ENCODE peak calls at places on chromosomes 4 and X, in four cellular contexts. One of them, this sample, is unnamed.

GRCh38 chrX:87517571-87518141 is at the start of gene KLHL4:
- DNase-seq in MCF 10A: peak; percentile 66
- DNase-seq in GM03348: no peak
- DNase-seq in foreskin fibroblast: no peak
- DNase-seq in this sample: no peak

GRCh38 chr4:2048831-2049230 is 10.3 kb upstream of the NAT8L start:
- DNase-seq in MCF 10A: peak; percentile 28
- DNase-seq in GM03348: no peak
- DNase-seq in foreskin fibroblast: no peak
- DNase-seq in this sample: no peak

GRCh38 chr4:26288308-26288982 is 32.4 kb upstream of the RBPJ start:
- DNase-seq in MCF 10A: peak; percentile 47
- DNase-seq in GM03348: peak; percentile 67
- DNase-seq in foreskin fibroblast: peak; percentile 79
- DNase-seq in this sample: peak; percentile 72

GRCh38 chrX:48468693-48469691 is 1.1 kb downstream of the SLC38A5 start:
- DNase-seq in MCF 10A: no peak
- DNase-seq in GM03348: no peak
- DNase-seq in foreskin fibroblast: no peak
- DNase-seq in this sample: no peak

GRCh38 chrX:17592117-17592516 is 145.2 kb upstream of the SCML1 start:
- DNase-seq in MCF 10A: no peak
- DNase-seq in GM03348: no peak
- DNase-seq in foreskin fibroblast: peak; percentile 12
- DNase-seq in this sample: peak; percentile 7

GRCh38 chr4:85409251-85409650 is 65.7 kb upstream of the ARHGAP24 start:
- DNase-seq in MCF 10A: no peak
- DNase-seq in GM03348: no peak
- DNase-seq in foreskin fibroblast: no peak
- DNase-seq in this sample: peak; percentile 9

GRCh38 chr4:155675709-155676429 is 9.2 kb downstream of the GUCY1A1 start:
- DNase-seq in MCF 10A: peak; percentile 38
- DNase-seq in GM03348: no peak
- DNase-seq in foreskin fibroblast: peak; percentile 30
- DNase-seq in this sample: no peak

GRCh38 chrX:319579-320125 is 1.1 kb upstream of the GTPBP6 start:
- DNase-seq in MCF 10A: no peak
- DNase-seq in GM03348: no peak
- DNase-seq in foreskin fibroblast: peak; percentile 10
- DNase-seq in this sample: no peak

GRCh38 chr4:184988611-184989010 is 29.7 kb upstream of the HELT start:
- DNase-seq in MCF 10A: no peak
- DNase-seq in GM03348: no peak
- DNase-seq in foreskin fibroblast: no peak
- DNase-seq in this sample: no peak

GRCh38 chrX:10579753-10580060 is 40.7 kb downstream of the MID1 start:
- DNase-seq in MCF 10A: no peak
- DNase-seq in GM03348: no peak
- DNase-seq in foreskin fibroblast: peak; percentile 57
- DNase-seq in this sample: no peak

GRCh38 chrX:66016905-66017658 is 22.8 kb downstream of the VSIG4 start:
- DNase-seq in MCF 10A: no peak
- DNase-seq in GM03348: no peak
- DNase-seq in foreskin fibroblast: no peak
- DNase-seq in this sample: no peak

GRCh38 chrX:153526040-153526439 is 8.6 kb downstream of the ATP2B3 start:
- DNase-seq in MCF 10A: no peak
- DNase-seq in GM03348: no peak
- DNase-seq in foreskin fibroblast: no peak
- DNase-seq in this sample: no peak

GRCh38 chrX:46446727-46447378 is 98.4 kb downstream of the ZNF674 start:
- DNase-seq in MCF 10A: peak; percentile 68
- DNase-seq in GM03348: peak; percentile 95
- DNase-seq in foreskin fibroblast: peak; percentile 90
- DNase-seq in this sample: peak; percentile 50

GRCh38 chr4:74531952-74532794 is 87.2 kb downstream of the AREG start:
- DNase-seq in MCF 10A: peak; percentile 91
- DNase-seq in GM03348: peak; percentile 57
- DNase-seq in foreskin fibroblast: peak; percentile 89
- DNase-seq in this sample: peak; percentile 70

GRCh38 chrX:23825675-23826074 is 42.7 kb downstream of the SAT1 start:
- DNase-seq in MCF 10A: no peak
- DNase-seq in GM03348: no peak
- DNase-seq in foreskin fibroblast: no peak
- DNase-seq in this sample: no peak

GRCh38 chr4:137394000-137394399 is 138.3 kb downstream of the PCDH18 start:
- DNase-seq in MCF 10A: no peak
- DNase-seq in GM03348: no peak
- DNase-seq in foreskin fibroblast: peak; percentile 75
- DNase-seq in this sample: no peak

GRCh38 chrX:43467608-43468234 is 188.4 kb upstream of the MAOA start:
- DNase-seq in MCF 10A: peak; percentile 16
- DNase-seq in GM03348: no peak
- DNase-seq in foreskin fibroblast: no peak
- DNase-seq in this sample: no peak

GRCh38 chr4:25773358-25773757 is 89.4 kb downstream of the SEL1L3 start:
- DNase-seq in MCF 10A: no peak
- DNase-seq in GM03348: no peak
- DNase-seq in foreskin fibroblast: no peak
- DNase-seq in this sample: no peak

GRCh38 chr4:55038176-55038890 is 87.1 kb downstream of the KDR start:
- DNase-seq in MCF 10A: peak; percentile 77
- DNase-seq in GM03348: peak; percentile 30
- DNase-seq in foreskin fibroblast: peak; percentile 70
- DNase-seq in this sample: no peak

GRCh38 chr4:146407669-146408084 is 114.1 kb downstream of the SLC10A7 start:
- DNase-seq in MCF 10A: peak; percentile 8
- DNase-seq in GM03348: no peak
- DNase-seq in foreskin fibroblast: peak; percentile 57
- DNase-seq in this sample: no peak

GRCh38 chrX:9846631-9847030 is 60.4 kb downstream of the SHROOM2 start:
- DNase-seq in MCF 10A: no peak
- DNase-seq in GM03348: no peak
- DNase-seq in foreskin fibroblast: no peak
- DNase-seq in this sample: no peak

GRCh38 chr4:76665139-76665538 is 230.1 kb downstream of the SHROOM3 start:
- DNase-seq in MCF 10A: peak; percentile 92
- DNase-seq in GM03348: peak; percentile 32
- DNase-seq in foreskin fibroblast: peak; percentile 67
- DNase-seq in this sample: peak; percentile 49

GRCh38 chr4:85747871-85748491 is 273.0 kb downstream of the ARHGAP24 start:
- DNase-seq in MCF 10A: peak; percentile 73
- DNase-seq in GM03348: peak; percentile 59
- DNase-seq in foreskin fibroblast: peak; percentile 85
- DNase-seq in this sample: peak; percentile 76

GRCh38 chr4:6239486-6239885 is 30.2 kb upstream of the WFS1 start:
- DNase-seq in MCF 10A: no peak
- DNase-seq in GM03348: no peak
- DNase-seq in foreskin fibroblast: no peak
- DNase-seq in this sample: no peak

GRCh38 chr4:26122690-26123089 is 198.1 kb upstream of the RBPJ start:
- DNase-seq in MCF 10A: no peak
- DNase-seq in GM03348: no peak
- DNase-seq in foreskin fibroblast: no peak
- DNase-seq in this sample: no peak

GRCh38 chrX:15207384-15207783 is 62.5 kb downstream of the ASB9 start:
- DNase-seq in MCF 10A: no peak
- DNase-seq in GM03348: no peak
- DNase-seq in foreskin fibroblast: no peak
- DNase-seq in this sample: no peak

GRCh38 chr4:138259296-138259695 is 17.1 kb upstream of the SLC7A11 start:
- DNase-seq in MCF 10A: peak; percentile 27
- DNase-seq in GM03348: peak; percentile 54
- DNase-seq in foreskin fibroblast: no peak
- DNase-seq in this sample: no peak

GRCh38 chr4:173073939-173074500 is 94.6 kb upstream of the GALNT7 start:
- DNase-seq in MCF 10A: no peak
- DNase-seq in GM03348: no peak
- DNase-seq in foreskin fibroblast: no peak
- DNase-seq in this sample: no peak

GRCh38 chrX:155864655-155865054 is 16.5 kb upstream of the VAMP7 start:
- DNase-seq in MCF 10A: peak; percentile 14
- DNase-seq in GM03348: peak; percentile 27
- DNase-seq in foreskin fibroblast: no peak
- DNase-seq in this sample: peak; percentile 28

GRCh38 chr4:177385576-177386320 is 56.5 kb downstream of the AGA start:
- DNase-seq in MCF 10A: no peak
- DNase-seq in GM03348: peak; percentile 24
- DNase-seq in foreskin fibroblast: no peak
- DNase-seq in this sample: no peak

GRCh38 chr4:123785515-123785914 is 388.9 kb downstream of the SPRY1 start:
- DNase-seq in MCF 10A: peak; percentile 83
- DNase-seq in GM03348: peak; percentile 78
- DNase-seq in foreskin fibroblast: peak; percentile 95
- DNase-seq in this sample: peak; percentile 73

GRCh38 chr4:16764622-16765021 is 133.8 kb downstream of the LDB2 start:
- DNase-seq in MCF 10A: peak; percentile 13
- DNase-seq in GM03348: no peak
- DNase-seq in foreskin fibroblast: peak; percentile 22
- DNase-seq in this sample: no peak

GRCh38 chr4:78809928-78810835 is 34.0 kb downstream of the BMP2K start:
- DNase-seq in MCF 10A: no peak
- DNase-seq in GM03348: no peak
- DNase-seq in foreskin fibroblast: no peak
- DNase-seq in this sample: no peak

GRCh38 chr4:76376534-76376933 is 44.4 kb downstream of the CCDC158 start:
- DNase-seq in MCF 10A: no peak
- DNase-seq in GM03348: no peak
- DNase-seq in foreskin fibroblast: no peak
- DNase-seq in this sample: no peak

GRCh38 chr4:5421416-5421815 is 286.9 kb downstream of the EVC2 start:
- DNase-seq in MCF 10A: no peak
- DNase-seq in GM03348: no peak
- DNase-seq in foreskin fibroblast: no peak
- DNase-seq in this sample: no peak

GRCh38 chr4:80788798-80789197 is 241.7 kb upstream of the BMP3 start:
- DNase-seq in MCF 10A: peak; percentile 32
- DNase-seq in GM03348: no peak
- DNase-seq in foreskin fibroblast: peak; percentile 34
- DNase-seq in this sample: no peak

GRCh38 chr4:168978001-168978700 is 31.9 kb downstream of the CBR4 start:
- DNase-seq in MCF 10A: no peak
- DNase-seq in GM03348: peak; percentile 39
- DNase-seq in foreskin fibroblast: peak; percentile 68
- DNase-seq in this sample: peak; percentile 71